ENCODE peak calls at places on chromosomes 6 and 20, in six cellular contexts. One of them, this sample, is unnamed.

GRCh38 chr20:63121749-63122405 is 94.1 kb downstream of the YTHDF1 start:
- DNase-seq in ascending aorta: no peak
- DNase-seq in fibroblast of mammary gland: no peak
- DNase-seq in upper lobe of right lung: peak
- DNase-seq in endodermal cell: peak
- DNase-seq in astrocyte of the spinal cord: no peak
- DNase-seq in this sample: no peak

GRCh38 chr6:158853072-158853871 is 34.1 kb upstream of the EZR start:
- DNase-seq in ascending aorta: peak
- DNase-seq in fibroblast of mammary gland: peak
- DNase-seq in upper lobe of right lung: peak
- DNase-seq in endodermal cell: peak
- DNase-seq in astrocyte of the spinal cord: peak
- DNase-seq in this sample: peak

GRCh38 chr20:43843965-43844660 is 70.5 kb upstream of the TOX2 start:
- DNase-seq in ascending aorta: no peak
- DNase-seq in fibroblast of mammary gland: no peak
- DNase-seq in upper lobe of right lung: no peak
- DNase-seq in endodermal cell: no peak
- DNase-seq in astrocyte of the spinal cord: no peak
- DNase-seq in this sample: no peak

GRCh38 chr6:88806728-88807127 is 156.7 kb downstream of the RNGTT start:
- DNase-seq in ascending aorta: no peak
- DNase-seq in fibroblast of mammary gland: no peak
- DNase-seq in upper lobe of right lung: no peak
- DNase-seq in endodermal cell: no peak
- DNase-seq in astrocyte of the spinal cord: no peak
- DNase-seq in this sample: no peak

GRCh38 chr6:89462503-89462902 is 29.6 kb downstream of the ANKRD6 start:
- DNase-seq in ascending aorta: no peak
- DNase-seq in fibroblast of mammary gland: no peak
- DNase-seq in upper lobe of right lung: no peak
- DNase-seq in endodermal cell: no peak
- DNase-seq in astrocyte of the spinal cord: no peak
- DNase-seq in this sample: no peak

GRCh38 chr20:1664911-1665310 is 7.3 kb upstream of the SIRPG start:
- DNase-seq in ascending aorta: no peak
- DNase-seq in fibroblast of mammary gland: no peak
- DNase-seq in upper lobe of right lung: no peak
- DNase-seq in endodermal cell: no peak
- DNase-seq in astrocyte of the spinal cord: no peak
- DNase-seq in this sample: no peak

GRCh38 chr6:80639243-80639642 is 532.8 kb downstream of the BCKDHB start:
- DNase-seq in ascending aorta: no peak
- DNase-seq in fibroblast of mammary gland: peak
- DNase-seq in upper lobe of right lung: no peak
- DNase-seq in endodermal cell: no peak
- DNase-seq in astrocyte of the spinal cord: peak
- DNase-seq in this sample: no peak

GRCh38 chr6:165404703-165405102 is 95.3 kb upstream of the C6orf118 start:
- DNase-seq in ascending aorta: no peak
- DNase-seq in fibroblast of mammary gland: peak
- DNase-seq in upper lobe of right lung: no peak
- DNase-seq in endodermal cell: no peak
- DNase-seq in astrocyte of the spinal cord: peak
- DNase-seq in this sample: no peak

GRCh38 chr6:121376411-121376810 is 42.1 kb upstream of the TBC1D32 start:
- DNase-seq in ascending aorta: no peak
- DNase-seq in fibroblast of mammary gland: no peak
- DNase-seq in upper lobe of right lung: no peak
- DNase-seq in endodermal cell: peak
- DNase-seq in astrocyte of the spinal cord: no peak
- DNase-seq in this sample: no peak

GRCh38 chr6:2237001-2237400 is 8.4 kb downstream of the GMDS start:
- DNase-seq in ascending aorta: no peak
- DNase-seq in fibroblast of mammary gland: peak
- DNase-seq in upper lobe of right lung: no peak
- DNase-seq in endodermal cell: no peak
- DNase-seq in astrocyte of the spinal cord: peak
- DNase-seq in this sample: peak

GRCh38 chr20:1875762-1876161 is 19.4 kb upstream of the SIRPA start:
- DNase-seq in ascending aorta: no peak
- DNase-seq in fibroblast of mammary gland: no peak
- DNase-seq in upper lobe of right lung: no peak
- DNase-seq in endodermal cell: peak
- DNase-seq in astrocyte of the spinal cord: no peak
- DNase-seq in this sample: no peak

GRCh38 chr6:165987483-165988305 is 180.0 kb downstream of the TBXT start:
- DNase-seq in ascending aorta: peak
- DNase-seq in fibroblast of mammary gland: peak
- DNase-seq in upper lobe of right lung: no peak
- DNase-seq in endodermal cell: peak
- DNase-seq in astrocyte of the spinal cord: peak
- DNase-seq in this sample: peak

GRCh38 chr6:47180633-47181032 is 129.1 kb downstream of the TNFRSF21 start:
- DNase-seq in ascending aorta: no peak
- DNase-seq in fibroblast of mammary gland: peak
- DNase-seq in upper lobe of right lung: no peak
- DNase-seq in endodermal cell: peak
- DNase-seq in astrocyte of the spinal cord: peak
- DNase-seq in this sample: peak

GRCh38 chr6:139967497-139967896 is 593.0 kb upstream of the CITED2 start:
- DNase-seq in ascending aorta: no peak
- DNase-seq in fibroblast of mammary gland: peak
- DNase-seq in upper lobe of right lung: no peak
- DNase-seq in endodermal cell: no peak
- DNase-seq in astrocyte of the spinal cord: peak
- DNase-seq in this sample: no peak

GRCh38 chr6:118544105-118544504 is 4.0 kb upstream of the PLN start:
- DNase-seq in ascending aorta: no peak
- DNase-seq in fibroblast of mammary gland: no peak
- DNase-seq in upper lobe of right lung: no peak
- DNase-seq in endodermal cell: no peak
- DNase-seq in astrocyte of the spinal cord: peak
- DNase-seq in this sample: no peak

GRCh38 chr6:147154454-147154853 is 49.8 kb upstream of the STXBP5 start:
- DNase-seq in ascending aorta: no peak
- DNase-seq in fibroblast of mammary gland: peak
- DNase-seq in upper lobe of right lung: no peak
- DNase-seq in endodermal cell: no peak
- DNase-seq in astrocyte of the spinal cord: peak
- DNase-seq in this sample: peak

GRCh38 chr6:101393291-101394251 is at the start of gene GRIK2:
- DNase-seq in ascending aorta: no peak
- DNase-seq in fibroblast of mammary gland: peak
- DNase-seq in upper lobe of right lung: peak
- DNase-seq in endodermal cell: peak
- DNase-seq in astrocyte of the spinal cord: peak
- DNase-seq in this sample: peak

GRCh38 chr20:48025661-48026060 is 240.4 kb upstream of the SULF2 start:
- DNase-seq in ascending aorta: no peak
- DNase-seq in fibroblast of mammary gland: peak
- DNase-seq in upper lobe of right lung: no peak
- DNase-seq in endodermal cell: no peak
- DNase-seq in astrocyte of the spinal cord: peak
- DNase-seq in this sample: no peak

GRCh38 chr6:13813621-13814175 is 659 bp downstream of the MCUR1 start:
- DNase-seq in ascending aorta: peak
- DNase-seq in fibroblast of mammary gland: peak
- DNase-seq in upper lobe of right lung: peak
- DNase-seq in endodermal cell: peak
- DNase-seq in astrocyte of the spinal cord: peak
- DNase-seq in this sample: peak

GRCh38 chr6:116218172-116218633 is 35.7 kb downstream of the TSPYL4 start:
- DNase-seq in ascending aorta: no peak
- DNase-seq in fibroblast of mammary gland: peak
- DNase-seq in upper lobe of right lung: no peak
- DNase-seq in endodermal cell: no peak
- DNase-seq in astrocyte of the spinal cord: peak
- DNase-seq in this sample: no peak

GRCh38 chr6:104604643-104605042 is 255.1 kb downstream of the HACE1 start:
- DNase-seq in ascending aorta: no peak
- DNase-seq in fibroblast of mammary gland: peak
- DNase-seq in upper lobe of right lung: no peak
- DNase-seq in endodermal cell: no peak
- DNase-seq in astrocyte of the spinal cord: no peak
- DNase-seq in this sample: no peak

GRCh38 chr20:30985386-30985785 is 272.1 kb upstream of the DEFB115 start:
- DNase-seq in ascending aorta: no peak
- DNase-seq in fibroblast of mammary gland: no peak
- DNase-seq in upper lobe of right lung: peak
- DNase-seq in endodermal cell: peak
- DNase-seq in astrocyte of the spinal cord: no peak
- DNase-seq in this sample: no peak

GRCh38 chr6:134741193-134741521 is 208.7 kb downstream of the ALDH8A1 start:
- DNase-seq in ascending aorta: no peak
- DNase-seq in fibroblast of mammary gland: no peak
- DNase-seq in upper lobe of right lung: no peak
- DNase-seq in endodermal cell: peak
- DNase-seq in astrocyte of the spinal cord: no peak
- DNase-seq in this sample: no peak

GRCh38 chr6:90074161-90074560 is 179.9 kb downstream of the GJA10 start:
- DNase-seq in ascending aorta: no peak
- DNase-seq in fibroblast of mammary gland: peak
- DNase-seq in upper lobe of right lung: no peak
- DNase-seq in endodermal cell: no peak
- DNase-seq in astrocyte of the spinal cord: no peak
- DNase-seq in this sample: no peak

GRCh38 chr6:150072201-150072600 is 3.3 kb upstream of the ULBP3 start:
- DNase-seq in ascending aorta: peak
- DNase-seq in fibroblast of mammary gland: peak
- DNase-seq in upper lobe of right lung: peak
- DNase-seq in endodermal cell: peak
- DNase-seq in astrocyte of the spinal cord: no peak
- DNase-seq in this sample: peak

GRCh38 chr6:136989591-136990578 is 54.9 kb downstream of the IL20RA start:
- DNase-seq in ascending aorta: no peak
- DNase-seq in fibroblast of mammary gland: no peak
- DNase-seq in upper lobe of right lung: no peak
- DNase-seq in endodermal cell: peak
- DNase-seq in astrocyte of the spinal cord: no peak
- DNase-seq in this sample: no peak

GRCh38 chr6:85581572-85581971 is 12.1 kb downstream of the SNX14 start:
- DNase-seq in ascending aorta: no peak
- DNase-seq in fibroblast of mammary gland: no peak
- DNase-seq in upper lobe of right lung: no peak
- DNase-seq in endodermal cell: no peak
- DNase-seq in astrocyte of the spinal cord: no peak
- DNase-seq in this sample: no peak

GRCh38 chr20:51306521-51307358 is 235.8 kb downstream of the NFATC2 start:
- DNase-seq in ascending aorta: peak
- DNase-seq in fibroblast of mammary gland: peak
- DNase-seq in upper lobe of right lung: peak
- DNase-seq in endodermal cell: peak
- DNase-seq in astrocyte of the spinal cord: peak
- DNase-seq in this sample: peak

GRCh38 chr20:3000852-3001523 is 42.4 kb upstream of the GNRH2 start:
- DNase-seq in ascending aorta: no peak
- DNase-seq in fibroblast of mammary gland: peak
- DNase-seq in upper lobe of right lung: no peak
- DNase-seq in endodermal cell: no peak
- DNase-seq in astrocyte of the spinal cord: peak
- DNase-seq in this sample: peak

DNA sequence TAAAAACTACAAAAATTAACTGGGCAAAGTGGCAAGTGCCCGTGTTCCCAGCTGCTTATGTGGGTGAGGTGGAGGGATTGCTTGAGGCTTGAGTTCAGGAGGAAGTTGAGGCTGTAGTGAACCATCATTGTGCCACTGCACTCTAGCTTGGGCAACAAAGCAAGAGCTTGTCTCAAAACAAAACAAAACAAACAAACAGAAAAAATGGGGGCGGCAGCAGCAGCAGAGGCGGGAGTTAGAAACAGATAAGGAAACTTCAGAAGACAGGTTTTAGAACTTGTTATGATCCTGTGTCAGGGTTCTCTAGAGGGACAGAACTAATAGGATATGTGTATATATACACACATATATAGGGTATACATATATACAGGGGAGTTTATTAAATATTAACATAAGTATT is 49.0 kb downstream of the SCAF8 start:
- DNase-seq in ascending aorta: no peak
- DNase-seq in fibroblast of mammary gland: no peak
- DNase-seq in upper lobe of right lung: no peak
- DNase-seq in endodermal cell: no peak
- DNase-seq in astrocyte of the spinal cord: no peak
- DNase-seq in this sample: no peak
- H3K4me3 ChIP-seq in ascending aorta: no peak
- H3K4me3 ChIP-seq in fibroblast of mammary gland: no peak
- H3K4me3 ChIP-seq in upper lobe of right lung: no peak
- H3K4me3 ChIP-seq in endodermal cell: no peak
- H3K4me3 ChIP-seq in astrocyte of the spinal cord: no peak
- H3K4me3 ChIP-seq in this sample: no peak

GRCh38 chr6:132830236-132830799 is 15.9 kb downstream of the RPS12 start:
- DNase-seq in ascending aorta: no peak
- DNase-seq in fibroblast of mammary gland: peak
- DNase-seq in upper lobe of right lung: no peak
- DNase-seq in endodermal cell: no peak
- DNase-seq in astrocyte of the spinal cord: peak
- DNase-seq in this sample: no peak
- TF ChIP-seq CTCF in ascending aorta: no peak
- TF ChIP-seq CTCF in fibroblast of mammary gland: peak
- TF ChIP-seq CTCF in upper lobe of right lung: peak
- TF ChIP-seq CTCF in endodermal cell: peak
- TF ChIP-seq CTCF in astrocyte of the spinal cord: peak
- TF ChIP-seq CTCF in this sample: peak

GRCh38 chr20:49230021-49230420 is 10.8 kb downstream of the DDX27 start:
- DNase-seq in ascending aorta: no peak
- DNase-seq in fibroblast of mammary gland: no peak
- DNase-seq in upper lobe of right lung: no peak
- DNase-seq in endodermal cell: no peak
- DNase-seq in astrocyte of the spinal cord: no peak
- DNase-seq in this sample: no peak
- H3K4me3 ChIP-seq in ascending aorta: no peak
- H3K4me3 ChIP-seq in fibroblast of mammary gland: no peak
- H3K4me3 ChIP-seq in upper lobe of right lung: no peak
- H3K4me3 ChIP-seq in endodermal cell: no peak
- H3K4me3 ChIP-seq in astrocyte of the spinal cord: no peak
- H3K4me3 ChIP-seq in this sample: no peak

GRCh38 chr20:41956316-41957050 is 338.3 kb upstream of the CHD6 start:
- DNase-seq in ascending aorta: no peak
- DNase-seq in fibroblast of mammary gland: peak
- DNase-seq in upper lobe of right lung: no peak
- DNase-seq in endodermal cell: peak
- DNase-seq in astrocyte of the spinal cord: no peak
- DNase-seq in this sample: no peak
- TF ChIP-seq CTCF in ascending aorta: no peak
- TF ChIP-seq CTCF in fibroblast of mammary gland: peak
- TF ChIP-seq CTCF in upper lobe of right lung: peak
- TF ChIP-seq CTCF in endodermal cell: peak
- TF ChIP-seq CTCF in astrocyte of the spinal cord: peak
- TF ChIP-seq CTCF in this sample: peak

This sample was measured in brain microvascular endothelial cell.